ENCODE peak calls at places on chromosome 3, in four cellular contexts. G, D, J and P are unnamed samples.

GRCh38 chr3:172068977-172069376 is 29.6 kb downstream of the FNDC3B start:
- DNase-seq in J (no peak), D (no peak), G (no peak), P (no peak)

GRCh38 chr3:105791919-105792786 is 76.7 kb downstream of the CBLB start:
- DNase-seq in G (no peak), J (no peak), D (peak; percentile 63), P (peak; percentile 48)

GRCh38 chr3:15052335-15053242 is 12.5 kb downstream of the MRPS25 start:
- DNase-seq in J (no peak), G (no peak), D (no peak), P (no peak)

GRCh38 chr3:50516048-50516871 is 12.8 kb upstream of the CACNA2D2 start:
- DNase-seq in J (no peak), D (peak; percentile 59), G (peak; percentile 75), P (no peak)

GRCh38 chr3:49006591-49007067 is 562 bp upstream of the WDR6 start:
- DNase-seq in D (peak; percentile 72), G (no peak), J (no peak), P (no peak)

GRCh38 chr3:151197981-151198767 is 4.8 kb downstream of the GPR171 start:
- DNase-seq in J (no peak), G (no peak), D (no peak), P (no peak)

GRCh38 chr3:16511561-16512434 is 1.7 kb downstream of the RFTN1 start:
- DNase-seq in J (peak; percentile 95), G (no peak), D (peak; percentile 86), P (peak; percentile 81)

GRCh38 chr3:123870033-123870432 is 14.1 kb downstream of the MYLK start:
- DNase-seq in D (peak; percentile 60), G (no peak), J (no peak), P (peak; percentile 74)

GRCh38 chr3:156150434-156151066 is 30.2 kb downstream of the KCNAB1 start:
- DNase-seq in G (no peak), D (no peak), J (peak; percentile 35), P (peak; percentile 36)

GRCh38 chr3:110878692-110879091 is 192.9 kb upstream of the NECTIN3 start:
- DNase-seq in J (no peak), G (no peak), D (no peak), P (no peak)

GRCh38 chr3:43919067-43919466 is 228.3 kb downstream of the ABHD5 start:
- DNase-seq in J (no peak), G (no peak), D (no peak), P (peak; percentile 53)

GRCh38 chr3:183958226-183958625 is 59.5 kb downstream of the ABCC5 start:
- DNase-seq in D (no peak), J (no peak), G (no peak), P (no peak)

GRCh38 chr3:169575381-169575780 is 88.1 kb downstream of the MECOM start:
- DNase-seq in D (no peak), G (no peak), J (no peak), P (peak; percentile 76)

GRCh38 chr3:164779816-164780215 is 298.5 kb downstream of the SI start:
- DNase-seq in G (no peak), D (no peak), J (no peak), P (no peak)

GRCh38 chr3:9778102-9778501 is 8.4 kb upstream of the CAMK1 start:
- DNase-seq in D (no peak), J (peak; percentile 88), G (no peak), P (no peak)

GRCh38 chr3:185764168-185764988 is 60.5 kb downstream of the IGF2BP2 start:
- DNase-seq in J (no peak), D (no peak), G (no peak), P (peak; percentile 15)

GRCh38 chr3:143171141-143171651 is 51.6 kb downstream of the CHST2 start:
- DNase-seq in D (no peak), G (no peak), J (peak; percentile 40), P (no peak)

GRCh38 chr3:127439621-127440020 is 150.9 kb downstream of the TPRA1 start:
- DNase-seq in D (no peak), J (no peak), G (no peak), P (no peak)

GRCh38 chr3:131543714-131544113 is 40.9 kb upstream of the MRPL3 start:
- DNase-seq in J (no peak), G (no peak), D (peak; percentile 67), P (peak; percentile 85)

GRCh38 chr3:157082305-157082981 is 77.5 kb downstream of the CCNL1 start:
- DNase-seq in G (no peak), D (no peak), J (no peak), P (peak; percentile 81)

GRCh38 chr3:87077354-87077753 is 86.4 kb upstream of the VGLL3 start:
- DNase-seq in J (no peak), D (no peak), G (no peak), P (no peak)

GRCh38 chr3:20066848-20067617 is 26.8 kb downstream of the KAT2B start:
- DNase-seq in J (no peak), D (no peak), G (no peak), P (no peak)

GRCh38 chr3:172856766-172857742 is 106.5 kb downstream of the ECT2 start:
- DNase-seq in J (no peak), G (no peak), D (no peak), P (peak; percentile 52)

GRCh38 chr3:143267984-143268383 is 148.4 kb downstream of the CHST2 start:
- DNase-seq in G (no peak), D (no peak), J (no peak), P (no peak)

GRCh38 chr3:128226794-128227399 is 73.6 kb downstream of the EEFSEC start:
- DNase-seq in J (peak; percentile 43), G (peak; percentile 37), D (no peak), P (peak; percentile 59)

GRCh38 chr3:182979103-182979697 is 1.1 kb downstream of the DCUN1D1 start:
- DNase-seq in J (no peak), D (no peak), G (no peak), P (no peak)

GRCh38 chr3:99720985-99721632 is 82.7 kb downstream of the COL8A1 start:
- DNase-seq in G (no peak), J (no peak), D (no peak), P (peak; percentile 76)

GRCh38 chr3:15345051-15345607 is 12.7 kb upstream of the SH3BP5 start:
- DNase-seq in G (no peak), J (no peak), D (no peak), P (no peak)

GRCh38 chr3:169665264-169666078 is 2.0 kb upstream of the MECOM start:
- DNase-seq in D (no peak), J (no peak), G (no peak), P (no peak)

GRCh38 chr3:72655151-72655551 is 193.1 kb downstream of the SHQ1 start:
- DNase-seq in D (no peak), G (no peak), J (no peak), P (no peak)

GRCh38 chr3:195802261-195802701 is 9.4 kb downstream of the MUC4 start:
- DNase-seq in J (peak; percentile 77), G (no peak), D (peak; percentile 38), P (no peak)

GRCh38 chr3:176514297-176514696 is 683.0 kb downstream of the TBL1XR1 start:
- DNase-seq in G (no peak), D (no peak), J (peak; percentile 27), P (peak; percentile 69)